ENCODE peak calls at places on chromosomes 2 and 18, in five cellular contexts. K is T-cell, Z is G401, T is iris pigment epithelial cell, R is hepatocyte. Q is an unnamed sample.

GRCh38 chr2:220504890-220505564 is 877.6 kb downstream of the SLC4A3 start:
- DNase-seq in K (no peak), Z (no peak), T (peak; percentile 84), R (peak; percentile 48), Q (no peak)

GRCh38 chr2:109189751-109190150 is 60.7 kb downstream of the SH3RF3 start:
- DNase-seq in K (no peak), Z (no peak), T (no peak), R (no peak), Q (no peak)

GRCh38 chr2:119011162-119011909 is 69.3 kb downstream of the MARCO start:
- DNase-seq in K (no peak), Z (no peak), T (peak; percentile 39), R (peak; percentile 86), Q (no peak)

GRCh38 chr2:182845794-182846417 is 20.5 kb downstream of the FRZB start:
- DNase-seq in K (no peak), Z (no peak), T (peak; percentile 21), R (no peak), Q (no peak)

GRCh38 chr18:5653802-5654201 is 110.0 kb upstream of the EPB41L3 start:
- DNase-seq in K (no peak), Z (no peak), T (no peak), R (no peak), Q (no peak)

GRCh38 chr2:30691948-30692828 is 115.1 kb downstream of the CAPN13 start:
- DNase-seq in K (no peak), Z (no peak), T (peak; percentile 35), R (no peak), Q (no peak)

GRCh38 chr2:139685590-139685989 is 905.4 kb upstream of the NXPH2 start:
- DNase-seq in K (no peak), Z (no peak), T (no peak), R (no peak), Q (no peak)

GRCh38 chr2:235642446-235643107 is 148.7 kb downstream of the AGAP1 start:
- DNase-seq in K (no peak), Z (no peak), T (peak; percentile 73), R (no peak), Q (no peak)

GRCh38 chr2:199807966-199808365 is 43.0 kb downstream of the FTCDNL1 start:
- DNase-seq in K (no peak), Z (no peak), T (no peak), R (no peak), Q (no peak)

GRCh38 chr2:147030966-147031760 is 813.7 kb upstream of the ACVR2A start:
- DNase-seq in K (no peak), Z (no peak), T (peak; percentile 89), R (peak; percentile 9), Q (no peak)

GRCh38 chr2:171595896-171596295 is 73.6 kb downstream of the CYBRD1 start:
- DNase-seq in K (no peak), Z (no peak), T (peak; percentile 93), R (peak; percentile 35), Q (no peak)

GRCh38 chr2:207938886-207939285 is 86.4 kb downstream of the PLEKHM3 start:
- DNase-seq in K (no peak), Z (no peak), T (no peak), R (no peak), Q (no peak)

GRCh38 chr2:67797801-67798535 is 264.8 kb downstream of the C1D start:
- DNase-seq in K (no peak), Z (no peak), T (peak; percentile 74), R (peak; percentile 51), Q (no peak)

GRCh38 chr2:194264586-194264985 is 1392.4 kb upstream of the SLC39A10 start:
- DNase-seq in K (no peak), Z (no peak), T (no peak), R (no peak), Q (no peak)

GRCh38 chr18:6773777-6774176 is 44.3 kb downstream of the ARHGAP28 start:
- DNase-seq in K (no peak), Z (no peak), T (no peak), R (no peak), Q (no peak)

GRCh38 chr18:73679941-73680700 is 467.5 kb downstream of the FBXO15 start:
- DNase-seq in K (no peak), Z (no peak), T (peak; percentile 34), R (no peak), Q (no peak)

GRCh38 chr2:172179045-172179742 is 76.5 kb upstream of the DLX2 start:
- DNase-seq in K (no peak), Z (no peak), T (peak; percentile 8), R (no peak), Q (no peak)

GRCh38 chr2:72897785-72898184 is 10.6 kb downstream of the SPR start:
- DNase-seq in K (no peak), Z (no peak), T (no peak), R (no peak), Q (no peak)

GRCh38 chr2:204152616-204153015 is 216.1 kb downstream of the ICOS start:
- DNase-seq in K (no peak), Z (no peak), T (no peak), R (no peak), Q (no peak)

GRCh38 chr2:37928377-37928776 is 3.3 kb downstream of the RMDN2 start:
- DNase-seq in K (no peak), Z (no peak), T (peak; percentile 67), R (no peak), Q (no peak)